ENCODE peak calls at places on chromosomes 13 and 19, in nine cellular contexts. One of them, this sample, is unnamed.

GRCh38 chr19:56141416-56141992 is 417 bp downstream of the ZNF444 start:
- DNase-seq in transverse colon: peak
- DNase-seq in Peyer's patch: peak
- DNase-seq in AG10803: no peak
- DNase-seq in activated naive CD4-positive, alpha-beta T cell treated with anti-CD3 and anti-CD28 coated beads, Interleukin-2, amount 10 ng/mL, durations not matched to agents 7 days and 5 days: peak
- DNase-seq in lung: no peak
- DNase-seq in stimulated activated effector memory CD8-positive, alpha-beta T cell treated with anti-CD3 and anti-CD28 coated beads, Interleukin-12 subunit alpha, Interleukin-12 subunit beta, amount 100 ng/mL, for 72 hours: no peak
- DNase-seq in Kasumi-1: no peak
- DNase-seq in natural killer cell: no peak
- DNase-seq in this sample: no peak

GRCh38 chr13:67416047-67416925 is 186.2 kb upstream of the PCDH9 start:
- DNase-seq in natural killer cell: no peak
- DNase-seq in lung: no peak
- DNase-seq in activated naive CD4-positive, alpha-beta T cell treated with anti-CD3 and anti-CD28 coated beads, Interleukin-2, amount 10 ng/mL, durations not matched to agents 7 days and 5 days: no peak
- DNase-seq in transverse colon: no peak
- DNase-seq in Kasumi-1: no peak
- DNase-seq in stimulated activated effector memory CD8-positive, alpha-beta T cell treated with anti-CD3 and anti-CD28 coated beads, Interleukin-12 subunit alpha, Interleukin-12 subunit beta, amount 100 ng/mL, for 72 hours: no peak
- DNase-seq in Peyer's patch: no peak
- DNase-seq in AG10803: peak
- DNase-seq in this sample: peak

GRCh38 chr19:50358483-50359431 is 6.7 kb downstream of the NAPSA start:
- DNase-seq in transverse colon: peak
- DNase-seq in lung: peak
- DNase-seq in stimulated activated effector memory CD8-positive, alpha-beta T cell treated with anti-CD3 and anti-CD28 coated beads, Interleukin-12 subunit alpha, Interleukin-12 subunit beta, amount 100 ng/mL, for 72 hours: peak
- DNase-seq in AG10803: peak
- DNase-seq in Kasumi-1: no peak
- DNase-seq in natural killer cell: peak
- DNase-seq in activated naive CD4-positive, alpha-beta T cell treated with anti-CD3 and anti-CD28 coated beads, Interleukin-2, amount 10 ng/mL, durations not matched to agents 7 days and 5 days: peak
- DNase-seq in Peyer's patch: peak
- DNase-seq in this sample: peak

GRCh38 chr13:49454388-49455015 is 10.4 kb downstream of the SETDB2 start:
- DNase-seq in AG10803: peak
- DNase-seq in stimulated activated effector memory CD8-positive, alpha-beta T cell treated with anti-CD3 and anti-CD28 coated beads, Interleukin-12 subunit alpha, Interleukin-12 subunit beta, amount 100 ng/mL, for 72 hours: no peak
- DNase-seq in Kasumi-1: no peak
- DNase-seq in activated naive CD4-positive, alpha-beta T cell treated with anti-CD3 and anti-CD28 coated beads, Interleukin-2, amount 10 ng/mL, durations not matched to agents 7 days and 5 days: no peak
- DNase-seq in natural killer cell: no peak
- DNase-seq in transverse colon: no peak
- DNase-seq in Peyer's patch: no peak
- DNase-seq in lung: no peak
- DNase-seq in this sample: peak

GRCh38 chr19:45478454-45479238 is 10.8 kb downstream of the FOSB start:
- DNase-seq in Kasumi-1: peak
- DNase-seq in stimulated activated effector memory CD8-positive, alpha-beta T cell treated with anti-CD3 and anti-CD28 coated beads, Interleukin-12 subunit alpha, Interleukin-12 subunit beta, amount 100 ng/mL, for 72 hours: peak
- DNase-seq in lung: peak
- DNase-seq in Peyer's patch: peak
- DNase-seq in transverse colon: peak
- DNase-seq in activated naive CD4-positive, alpha-beta T cell treated with anti-CD3 and anti-CD28 coated beads, Interleukin-2, amount 10 ng/mL, durations not matched to agents 7 days and 5 days: peak
- DNase-seq in natural killer cell: peak
- DNase-seq in AG10803: peak
- DNase-seq in this sample: peak

GRCh38 chr13:25281937-25282332 is 5.4 kb downstream of the MTMR6 start:
- DNase-seq in stimulated activated effector memory CD8-positive, alpha-beta T cell treated with anti-CD3 and anti-CD28 coated beads, Interleukin-12 subunit alpha, Interleukin-12 subunit beta, amount 100 ng/mL, for 72 hours: no peak
- DNase-seq in Peyer's patch: no peak
- DNase-seq in AG10803: no peak
- DNase-seq in lung: no peak
- DNase-seq in transverse colon: no peak
- DNase-seq in activated naive CD4-positive, alpha-beta T cell treated with anti-CD3 and anti-CD28 coated beads, Interleukin-2, amount 10 ng/mL, durations not matched to agents 7 days and 5 days: no peak
- DNase-seq in natural killer cell: no peak
- DNase-seq in Kasumi-1: no peak
- DNase-seq in this sample: no peak

GRCh38 chr19:48398329-48399235 is 5.1 kb downstream of the GRIN2D start:
- DNase-seq in lung: peak
- DNase-seq in transverse colon: peak
- DNase-seq in natural killer cell: peak
- DNase-seq in Kasumi-1: no peak
- DNase-seq in stimulated activated effector memory CD8-positive, alpha-beta T cell treated with anti-CD3 and anti-CD28 coated beads, Interleukin-12 subunit alpha, Interleukin-12 subunit beta, amount 100 ng/mL, for 72 hours: peak
- DNase-seq in AG10803: peak
- DNase-seq in activated naive CD4-positive, alpha-beta T cell treated with anti-CD3 and anti-CD28 coated beads, Interleukin-2, amount 10 ng/mL, durations not matched to agents 7 days and 5 days: peak
- DNase-seq in Peyer's patch: peak
- DNase-seq in this sample: peak

GRCh38 chr13:106337096-106337495 is 198.4 kb downstream of the EFNB2 start:
- DNase-seq in activated naive CD4-positive, alpha-beta T cell treated with anti-CD3 and anti-CD28 coated beads, Interleukin-2, amount 10 ng/mL, durations not matched to agents 7 days and 5 days: no peak
- DNase-seq in lung: no peak
- DNase-seq in Kasumi-1: no peak
- DNase-seq in AG10803: no peak
- DNase-seq in stimulated activated effector memory CD8-positive, alpha-beta T cell treated with anti-CD3 and anti-CD28 coated beads, Interleukin-12 subunit alpha, Interleukin-12 subunit beta, amount 100 ng/mL, for 72 hours: no peak
- DNase-seq in natural killer cell: no peak
- DNase-seq in transverse colon: no peak
- DNase-seq in Peyer's patch: no peak
- DNase-seq in this sample: no peak

GRCh38 chr13:111153977-111154332 is 38.8 kb downstream of the ARHGEF7 start:
- DNase-seq in transverse colon: peak
- DNase-seq in stimulated activated effector memory CD8-positive, alpha-beta T cell treated with anti-CD3 and anti-CD28 coated beads, Interleukin-12 subunit alpha, Interleukin-12 subunit beta, amount 100 ng/mL, for 72 hours: no peak
- DNase-seq in natural killer cell: peak
- DNase-seq in activated naive CD4-positive, alpha-beta T cell treated with anti-CD3 and anti-CD28 coated beads, Interleukin-2, amount 10 ng/mL, durations not matched to agents 7 days and 5 days: no peak
- DNase-seq in Kasumi-1: no peak
- DNase-seq in AG10803: peak
- DNase-seq in lung: peak
- DNase-seq in Peyer's patch: peak
- DNase-seq in this sample: peak

GRCh38 chr19:1663854-1664253 is 11.4 kb upstream of the TCF3 start:
- DNase-seq in AG10803: no peak
- DNase-seq in Peyer's patch: peak
- DNase-seq in stimulated activated effector memory CD8-positive, alpha-beta T cell treated with anti-CD3 and anti-CD28 coated beads, Interleukin-12 subunit alpha, Interleukin-12 subunit beta, amount 100 ng/mL, for 72 hours: no peak
- DNase-seq in natural killer cell: no peak
- DNase-seq in transverse colon: no peak
- DNase-seq in activated naive CD4-positive, alpha-beta T cell treated with anti-CD3 and anti-CD28 coated beads, Interleukin-2, amount 10 ng/mL, durations not matched to agents 7 days and 5 days: no peak
- DNase-seq in Kasumi-1: no peak
- DNase-seq in lung: no peak
- DNase-seq in this sample: no peak

GRCh38 chr13:98328511-98328910 is 151.4 kb upstream of the RNF113B start:
- DNase-seq in natural killer cell: no peak
- DNase-seq in Peyer's patch: no peak
- DNase-seq in transverse colon: no peak
- DNase-seq in stimulated activated effector memory CD8-positive, alpha-beta T cell treated with anti-CD3 and anti-CD28 coated beads, Interleukin-12 subunit alpha, Interleukin-12 subunit beta, amount 100 ng/mL, for 72 hours: no peak
- DNase-seq in lung: no peak
- DNase-seq in activated naive CD4-positive, alpha-beta T cell treated with anti-CD3 and anti-CD28 coated beads, Interleukin-2, amount 10 ng/mL, durations not matched to agents 7 days and 5 days: no peak
- DNase-seq in AG10803: no peak
- DNase-seq in Kasumi-1: no peak
- DNase-seq in this sample: no peak

GRCh38 chr19:41531438-41532311 is 44.3 kb upstream of the CEACAM21 start:
- DNase-seq in lung: peak
- DNase-seq in stimulated activated effector memory CD8-positive, alpha-beta T cell treated with anti-CD3 and anti-CD28 coated beads, Interleukin-12 subunit alpha, Interleukin-12 subunit beta, amount 100 ng/mL, for 72 hours: no peak
- DNase-seq in Kasumi-1: peak
- DNase-seq in AG10803: peak
- DNase-seq in natural killer cell: peak
- DNase-seq in transverse colon: peak
- DNase-seq in Peyer's patch: peak
- DNase-seq in activated naive CD4-positive, alpha-beta T cell treated with anti-CD3 and anti-CD28 coated beads, Interleukin-2, amount 10 ng/mL, durations not matched to agents 7 days and 5 days: peak
- DNase-seq in this sample: peak

GRCh38 chr13:33799950-33800592 is 17.9 kb upstream of the RFC3 start:
- DNase-seq in Kasumi-1: peak
- DNase-seq in activated naive CD4-positive, alpha-beta T cell treated with anti-CD3 and anti-CD28 coated beads, Interleukin-2, amount 10 ng/mL, durations not matched to agents 7 days and 5 days: no peak
- DNase-seq in natural killer cell: no peak
- DNase-seq in Peyer's patch: no peak
- DNase-seq in lung: no peak
- DNase-seq in AG10803: peak
- DNase-seq in stimulated activated effector memory CD8-positive, alpha-beta T cell treated with anti-CD3 and anti-CD28 coated beads, Interleukin-12 subunit alpha, Interleukin-12 subunit beta, amount 100 ng/mL, for 72 hours: no peak
- DNase-seq in transverse colon: no peak
- DNase-seq in this sample: peak

GRCh38 chr19:18995804-18996241 is 37.5 kb downstream of the SUGP2 start:
- DNase-seq in activated naive CD4-positive, alpha-beta T cell treated with anti-CD3 and anti-CD28 coated beads, Interleukin-2, amount 10 ng/mL, durations not matched to agents 7 days and 5 days: peak
- DNase-seq in AG10803: peak
- DNase-seq in lung: peak
- DNase-seq in Kasumi-1: peak
- DNase-seq in natural killer cell: no peak
- DNase-seq in transverse colon: peak
- DNase-seq in stimulated activated effector memory CD8-positive, alpha-beta T cell treated with anti-CD3 and anti-CD28 coated beads, Interleukin-12 subunit alpha, Interleukin-12 subunit beta, amount 100 ng/mL, for 72 hours: no peak
- DNase-seq in Peyer's patch: no peak
- DNase-seq in this sample: peak

GRCh38 chr13:30835442-30835841 is 70.6 kb upstream of the MEDAG start:
- DNase-seq in AG10803: no peak
- DNase-seq in activated naive CD4-positive, alpha-beta T cell treated with anti-CD3 and anti-CD28 coated beads, Interleukin-2, amount 10 ng/mL, durations not matched to agents 7 days and 5 days: no peak
- DNase-seq in transverse colon: peak
- DNase-seq in lung: no peak
- DNase-seq in Kasumi-1: no peak
- DNase-seq in Peyer's patch: no peak
- DNase-seq in stimulated activated effector memory CD8-positive, alpha-beta T cell treated with anti-CD3 and anti-CD28 coated beads, Interleukin-12 subunit alpha, Interleukin-12 subunit beta, amount 100 ng/mL, for 72 hours: no peak
- DNase-seq in natural killer cell: no peak
- DNase-seq in this sample: no peak

GRCh38 chr19:52237771-52238400 is 31.5 kb upstream of the ZNF766 start:
- DNase-seq in Peyer's patch: peak
- DNase-seq in natural killer cell: peak
- DNase-seq in transverse colon: peak
- DNase-seq in Kasumi-1: peak
- DNase-seq in AG10803: peak
- DNase-seq in activated naive CD4-positive, alpha-beta T cell treated with anti-CD3 and anti-CD28 coated beads, Interleukin-2, amount 10 ng/mL, durations not matched to agents 7 days and 5 days: peak
- DNase-seq in lung: peak
- DNase-seq in stimulated activated effector memory CD8-positive, alpha-beta T cell treated with anti-CD3 and anti-CD28 coated beads, Interleukin-12 subunit alpha, Interleukin-12 subunit beta, amount 100 ng/mL, for 72 hours: peak
- DNase-seq in this sample: peak

GRCh38 chr19:13611596-13611995 is 105.3 kb upstream of the CACNA1A start:
- DNase-seq in activated naive CD4-positive, alpha-beta T cell treated with anti-CD3 and anti-CD28 coated beads, Interleukin-2, amount 10 ng/mL, durations not matched to agents 7 days and 5 days: no peak
- DNase-seq in Kasumi-1: no peak
- DNase-seq in AG10803: no peak
- DNase-seq in Peyer's patch: no peak
- DNase-seq in stimulated activated effector memory CD8-positive, alpha-beta T cell treated with anti-CD3 and anti-CD28 coated beads, Interleukin-12 subunit alpha, Interleukin-12 subunit beta, amount 100 ng/mL, for 72 hours: no peak
- DNase-seq in lung: no peak
- DNase-seq in natural killer cell: no peak
- DNase-seq in transverse colon: no peak
- DNase-seq in this sample: no peak

GRCh38 chr13:108313382-108313781 is 43.9 kb downstream of the TNFSF13B start:
- DNase-seq in lung: no peak
- DNase-seq in AG10803: no peak
- DNase-seq in Peyer's patch: no peak
- DNase-seq in natural killer cell: no peak
- DNase-seq in transverse colon: no peak
- DNase-seq in activated naive CD4-positive, alpha-beta T cell treated with anti-CD3 and anti-CD28 coated beads, Interleukin-2, amount 10 ng/mL, durations not matched to agents 7 days and 5 days: no peak
- DNase-seq in Kasumi-1: no peak
- DNase-seq in stimulated activated effector memory CD8-positive, alpha-beta T cell treated with anti-CD3 and anti-CD28 coated beads, Interleukin-12 subunit alpha, Interleukin-12 subunit beta, amount 100 ng/mL, for 72 hours: no peak
- DNase-seq in this sample: no peak

GRCh38 chr13:77872995-77873394 is 45.6 kb downstream of the EDNRB start:
- DNase-seq in activated naive CD4-positive, alpha-beta T cell treated with anti-CD3 and anti-CD28 coated beads, Interleukin-2, amount 10 ng/mL, durations not matched to agents 7 days and 5 days: no peak
- DNase-seq in AG10803: no peak
- DNase-seq in Kasumi-1: no peak
- DNase-seq in transverse colon: no peak
- DNase-seq in Peyer's patch: no peak
- DNase-seq in natural killer cell: no peak
- DNase-seq in lung: no peak
- DNase-seq in stimulated activated effector memory CD8-positive, alpha-beta T cell treated with anti-CD3 and anti-CD28 coated beads, Interleukin-12 subunit alpha, Interleukin-12 subunit beta, amount 100 ng/mL, for 72 hours: no peak
- DNase-seq in this sample: peak

GRCh38 chr13:45417790-45418534 is at the start of gene SLC25A30:
- DNase-seq in Peyer's patch: peak
- DNase-seq in AG10803: peak
- DNase-seq in stimulated activated effector memory CD8-positive, alpha-beta T cell treated with anti-CD3 and anti-CD28 coated beads, Interleukin-12 subunit alpha, Interleukin-12 subunit beta, amount 100 ng/mL, for 72 hours: peak
- DNase-seq in activated naive CD4-positive, alpha-beta T cell treated with anti-CD3 and anti-CD28 coated beads, Interleukin-2, amount 10 ng/mL, durations not matched to agents 7 days and 5 days: peak
- DNase-seq in natural killer cell: peak
- DNase-seq in lung: peak
- DNase-seq in Kasumi-1: peak
- DNase-seq in transverse colon: peak
- DNase-seq in this sample: peak

GRCh38 chr13:34347784-34348573 is 530.0 kb downstream of the RFC3 start:
- DNase-seq in Kasumi-1: no peak
- DNase-seq in Peyer's patch: no peak
- DNase-seq in lung: no peak
- DNase-seq in AG10803: no peak
- DNase-seq in stimulated activated effector memory CD8-positive, alpha-beta T cell treated with anti-CD3 and anti-CD28 coated beads, Interleukin-12 subunit alpha, Interleukin-12 subunit beta, amount 100 ng/mL, for 72 hours: no peak
- DNase-seq in transverse colon: peak
- DNase-seq in natural killer cell: no peak
- DNase-seq in activated naive CD4-positive, alpha-beta T cell treated with anti-CD3 and anti-CD28 coated beads, Interleukin-2, amount 10 ng/mL, durations not matched to agents 7 days and 5 days: no peak
- DNase-seq in this sample: no peak

GRCh38 chr19:20153281-20153680 is 13.7 kb upstream of the ZNF486 start:
- DNase-seq in stimulated activated effector memory CD8-positive, alpha-beta T cell treated with anti-CD3 and anti-CD28 coated beads, Interleukin-12 subunit alpha, Interleukin-12 subunit beta, amount 100 ng/mL, for 72 hours: no peak
- DNase-seq in Peyer's patch: no peak
- DNase-seq in natural killer cell: no peak
- DNase-seq in AG10803: no peak
- DNase-seq in activated naive CD4-positive, alpha-beta T cell treated with anti-CD3 and anti-CD28 coated beads, Interleukin-2, amount 10 ng/mL, durations not matched to agents 7 days and 5 days: no peak
- DNase-seq in Kasumi-1: no peak
- DNase-seq in transverse colon: no peak
- DNase-seq in lung: no peak
- DNase-seq in this sample: no peak

GRCh38 chr19:45753548-45753947 is 15.5 kb downstream of the SIX5 start:
- DNase-seq in lung: no peak
- DNase-seq in natural killer cell: no peak
- DNase-seq in Peyer's patch: no peak
- DNase-seq in Kasumi-1: no peak
- DNase-seq in transverse colon: no peak
- DNase-seq in stimulated activated effector memory CD8-positive, alpha-beta T cell treated with anti-CD3 and anti-CD28 coated beads, Interleukin-12 subunit alpha, Interleukin-12 subunit beta, amount 100 ng/mL, for 72 hours: no peak
- DNase-seq in AG10803: no peak
- DNase-seq in activated naive CD4-positive, alpha-beta T cell treated with anti-CD3 and anti-CD28 coated beads, Interleukin-2, amount 10 ng/mL, durations not matched to agents 7 days and 5 days: no peak
- DNase-seq in this sample: no peak

GRCh38 chr13:38415233-38415632 is 65.6 kb downstream of the UFM1 start:
- DNase-seq in AG10803: no peak
- DNase-seq in Peyer's patch: no peak
- DNase-seq in stimulated activated effector memory CD8-positive, alpha-beta T cell treated with anti-CD3 and anti-CD28 coated beads, Interleukin-12 subunit alpha, Interleukin-12 subunit beta, amount 100 ng/mL, for 72 hours: no peak
- DNase-seq in transverse colon: peak
- DNase-seq in activated naive CD4-positive, alpha-beta T cell treated with anti-CD3 and anti-CD28 coated beads, Interleukin-2, amount 10 ng/mL, durations not matched to agents 7 days and 5 days: peak
- DNase-seq in lung: no peak
- DNase-seq in Kasumi-1: no peak
- DNase-seq in natural killer cell: no peak
- DNase-seq in this sample: peak

GRCh38 chr13:31005066-31005465 is 72.6 kb downstream of the TEX26 start:
- DNase-seq in stimulated activated effector memory CD8-positive, alpha-beta T cell treated with anti-CD3 and anti-CD28 coated beads, Interleukin-12 subunit alpha, Interleukin-12 subunit beta, amount 100 ng/mL, for 72 hours: no peak
- DNase-seq in transverse colon: no peak
- DNase-seq in lung: no peak
- DNase-seq in AG10803: no peak
- DNase-seq in Kasumi-1: no peak
- DNase-seq in natural killer cell: no peak
- DNase-seq in Peyer's patch: no peak
- DNase-seq in activated naive CD4-positive, alpha-beta T cell treated with anti-CD3 and anti-CD28 coated beads, Interleukin-2, amount 10 ng/mL, durations not matched to agents 7 days and 5 days: no peak
- DNase-seq in this sample: no peak

GRCh38 chr13:47121092-47121763 is 224.4 kb upstream of the HTR2A start:
- DNase-seq in transverse colon: no peak
- DNase-seq in Peyer's patch: no peak
- DNase-seq in lung: no peak
- DNase-seq in Kasumi-1: no peak
- DNase-seq in AG10803: no peak
- DNase-seq in natural killer cell: no peak
- DNase-seq in activated naive CD4-positive, alpha-beta T cell treated with anti-CD3 and anti-CD28 coated beads, Interleukin-2, amount 10 ng/mL, durations not matched to agents 7 days and 5 days: no peak
- DNase-seq in stimulated activated effector memory CD8-positive, alpha-beta T cell treated with anti-CD3 and anti-CD28 coated beads, Interleukin-12 subunit alpha, Interleukin-12 subunit beta, amount 100 ng/mL, for 72 hours: no peak
- DNase-seq in this sample: no peak

GRCh38 chr19:40576181-40576584 is 490 bp upstream of the SHKBP1 start:
- DNase-seq in AG10803: no peak
- DNase-seq in natural killer cell: no peak
- DNase-seq in activated naive CD4-positive, alpha-beta T cell treated with anti-CD3 and anti-CD28 coated beads, Interleukin-2, amount 10 ng/mL, durations not matched to agents 7 days and 5 days: peak
- DNase-seq in transverse colon: no peak
- DNase-seq in Peyer's patch: no peak
- DNase-seq in lung: no peak
- DNase-seq in stimulated activated effector memory CD8-positive, alpha-beta T cell treated with anti-CD3 and anti-CD28 coated beads, Interleukin-12 subunit alpha, Interleukin-12 subunit beta, amount 100 ng/mL, for 72 hours: no peak
- DNase-seq in Kasumi-1: no peak
- DNase-seq in this sample: no peak

GRCh38 chr13:27442071-27442647 is 8.2 kb downstream of the MTIF3 start:
- DNase-seq in Peyer's patch: peak
- DNase-seq in stimulated activated effector memory CD8-positive, alpha-beta T cell treated with anti-CD3 and anti-CD28 coated beads, Interleukin-12 subunit alpha, Interleukin-12 subunit beta, amount 100 ng/mL, for 72 hours: no peak
- DNase-seq in AG10803: no peak
- DNase-seq in natural killer cell: no peak
- DNase-seq in activated naive CD4-positive, alpha-beta T cell treated with anti-CD3 and anti-CD28 coated beads, Interleukin-2, amount 10 ng/mL, durations not matched to agents 7 days and 5 days: peak
- DNase-seq in transverse colon: peak
- DNase-seq in Kasumi-1: no peak
- DNase-seq in lung: no peak
- DNase-seq in this sample: no peak

GRCh38 chr19:29940971-29941585 is 961 bp upstream of the URI1 start:
- DNase-seq in stimulated activated effector memory CD8-positive, alpha-beta T cell treated with anti-CD3 and anti-CD28 coated beads, Interleukin-12 subunit alpha, Interleukin-12 subunit beta, amount 100 ng/mL, for 72 hours: no peak
- DNase-seq in transverse colon: no peak
- DNase-seq in lung: no peak
- DNase-seq in Peyer's patch: no peak
- DNase-seq in natural killer cell: no peak
- DNase-seq in Kasumi-1: no peak
- DNase-seq in activated naive CD4-positive, alpha-beta T cell treated with anti-CD3 and anti-CD28 coated beads, Interleukin-2, amount 10 ng/mL, durations not matched to agents 7 days and 5 days: no peak
- DNase-seq in AG10803: no peak
- DNase-seq in this sample: no peak

GRCh38 chr13:23321534-23322241 is 111.8 kb downstream of the SACS start:
- DNase-seq in natural killer cell: no peak
- DNase-seq in transverse colon: peak
- DNase-seq in AG10803: peak
- DNase-seq in Peyer's patch: no peak
- DNase-seq in Kasumi-1: no peak
- DNase-seq in stimulated activated effector memory CD8-positive, alpha-beta T cell treated with anti-CD3 and anti-CD28 coated beads, Interleukin-12 subunit alpha, Interleukin-12 subunit beta, amount 100 ng/mL, for 72 hours: no peak
- DNase-seq in lung: no peak
- DNase-seq in activated naive CD4-positive, alpha-beta T cell treated with anti-CD3 and anti-CD28 coated beads, Interleukin-2, amount 10 ng/mL, durations not matched to agents 7 days and 5 days: no peak
- DNase-seq in this sample: no peak

GRCh38 chr13:113656831-113657671 is 947 bp downstream of the ATP4B start:
- DNase-seq in AG10803: no peak
- DNase-seq in activated naive CD4-positive, alpha-beta T cell treated with anti-CD3 and anti-CD28 coated beads, Interleukin-2, amount 10 ng/mL, durations not matched to agents 7 days and 5 days: peak
- DNase-seq in transverse colon: peak
- DNase-seq in lung: no peak
- DNase-seq in Peyer's patch: no peak
- DNase-seq in stimulated activated effector memory CD8-positive, alpha-beta T cell treated with anti-CD3 and anti-CD28 coated beads, Interleukin-12 subunit alpha, Interleukin-12 subunit beta, amount 100 ng/mL, for 72 hours: no peak
- DNase-seq in natural killer cell: peak
- DNase-seq in Kasumi-1: no peak
- DNase-seq in this sample: no peak

This sample was measured in MV-4-11.